ENCODE peak calls at places on chromosomes 6 and 20, in four cellular contexts. V is PC-3, S is K562, O is upper lobe of right lung. L is an unnamed sample.

GRCh38 chr6:14046476-14047068 is 71.0 kb upstream of the CD83 start:
- DNase-seq in V (peak), S (peak), O (no peak), L (peak)

GRCh38 chr20:45450097-45450818 is 19.3 kb upstream of the WFDC2 start:
- DNase-seq in V (peak), S (peak), O (no peak), L (peak)

GRCh38 chr6:117491916-117492315 is 9.4 kb downstream of the DCBLD1 start:
- DNase-seq in V (peak), S (no peak), O (no peak), L (no peak)

GRCh38 chr20:21571841-21572690 is 58.2 kb upstream of the NKX2-2 start:
- DNase-seq in V (peak), S (peak), O (no peak), L (no peak)

GRCh38 chr6:38436726-38437465 is 202.8 kb downstream of the BTBD9 start:
- DNase-seq in V (peak), S (no peak), O (no peak), L (peak)

GRCh38 chr20:43508106-43508505 is 609 bp downstream of the L3MBTL1 start:
- DNase-seq in V (peak), S (peak), O (no peak), L (no peak)

GRCh38 chr6:2871102-2871501 is 29.4 kb upstream of the SERPINB1 start:
- DNase-seq in V (no peak), S (no peak), O (no peak), L (no peak)

GRCh38 chr6:150720774-150721233 is 121.1 kb downstream of the PLEKHG1 start:
- DNase-seq in V (peak), S (no peak), O (no peak), L (peak)

GRCh38 chr6:168686831-168687730 is 246.1 kb downstream of the SMOC2 start:
- DNase-seq in V (no peak), S (no peak), O (no peak), L (no peak)

GRCh38 chr20:17500826-17501225 is 30.4 kb downstream of the BFSP1 start:
- DNase-seq in V (no peak), S (no peak), O (no peak), L (no peak)

GRCh38 chr6:28117386-28118050 is 6.9 kb upstream of the ZSCAN16 start:
- DNase-seq in V (peak), S (no peak), O (no peak), L (no peak)
- TF ChIP-seq CTCF in V (peak), S (peak), O (no peak), L (no peak)

GRCh38 chr20:57897156-57897874 is 187.5 kb upstream of the PMEPA1 start:
- DNase-seq in V (no peak), S (no peak), O (no peak), L (no peak)
- H3K4me3 ChIP-seq in V (no peak), S (no peak), O (no peak), L (no peak)

DNA sequence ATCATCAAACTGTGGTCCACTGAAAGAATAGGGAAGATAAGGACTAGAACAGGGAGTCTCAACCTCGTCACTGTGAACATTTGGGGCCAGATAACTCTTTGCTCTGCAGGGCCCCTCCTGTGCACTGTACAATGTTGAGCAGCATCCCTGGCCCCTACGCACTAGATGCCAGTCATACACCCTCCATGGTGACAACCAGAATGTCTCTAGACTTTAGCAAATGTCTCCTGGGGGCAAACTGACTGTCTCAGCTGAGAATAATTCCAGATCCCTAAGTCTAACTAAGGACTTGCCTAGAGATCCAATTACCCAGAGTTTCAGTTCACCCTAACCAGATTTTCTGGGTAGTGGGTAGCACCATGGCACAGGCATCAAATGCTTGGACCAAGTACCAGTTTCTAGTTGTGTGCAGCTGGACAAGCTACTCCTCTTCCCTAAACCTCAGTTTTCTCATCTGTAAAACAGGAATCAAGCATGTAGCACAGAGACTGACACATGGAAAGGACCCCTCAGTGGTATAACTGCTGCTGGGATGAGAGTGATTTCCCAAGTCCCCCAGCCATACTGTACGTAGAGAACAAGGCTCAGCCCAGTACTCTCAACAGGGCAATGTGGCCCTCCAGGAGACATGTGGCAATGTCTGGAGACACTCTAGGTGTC is 87.0 kb upstream of the NFATC2 start:
- DNase-seq in V (no peak), S (no peak), O (no peak), L (no peak)
- H3K27ac ChIP-seq in V (peak), S (no peak), O (no peak), L (peak)

GRCh38 chr6:106084106-106084963 is 1.8 kb upstream of the PRDM1 start:
- DNase-seq in V (peak), S (peak), O (no peak), L (peak)
- TF ChIP-seq CTCF in V (peak), S (peak), O (peak), L (peak)

GRCh38 chr6:106519460-106520394 is 109.6 kb downstream of the RTN4IP1 start:
- DNase-seq in V (peak), S (peak), O (peak), L (peak)
- H3K4me3 ChIP-seq in V (peak), S (no peak), O (no peak), L (peak)

DNA sequence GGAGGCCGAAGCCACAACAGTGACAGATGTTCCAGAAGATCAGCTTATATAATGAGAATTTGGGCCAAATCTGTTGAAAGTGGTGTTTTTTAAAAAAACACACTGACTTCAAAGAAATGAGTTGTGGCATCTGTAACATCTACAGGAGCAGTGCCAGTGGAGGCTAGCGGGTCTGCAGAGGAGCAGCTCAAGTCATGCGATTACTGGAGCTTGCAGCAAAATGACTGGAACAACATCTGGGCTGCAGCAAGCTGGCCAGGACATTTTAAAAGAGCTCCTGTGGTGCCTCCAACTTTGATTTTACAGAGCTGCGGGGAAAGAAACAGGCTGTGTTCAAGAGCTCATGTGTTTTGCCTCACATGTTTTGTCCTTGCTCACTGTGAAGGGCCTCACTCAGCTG is 57.2 kb downstream of the TBX18 start:
- DNase-seq in V (no peak), S (no peak), O (no peak), L (no peak)
- H3K27ac ChIP-seq in V (no peak), S (no peak), O (no peak), L (no peak)

GRCh38 chr6:52843600-52843999 is 3.0 kb upstream of the GSTA5 start:
- DNase-seq in V (no peak), S (no peak), O (no peak), L (no peak)

GRCh38 chr6:52840763-52841585 is at the start of gene GSTA5:
- DNase-seq in V (peak), S (no peak), O (no peak), L (no peak)

GRCh38 chr6:52849137-52849536 is 8.5 kb upstream of the GSTA5 start:
- DNase-seq in V (no peak), S (no peak), O (no peak), L (no peak)

GRCh38 chr6:52846002-52846401 is 5.4 kb upstream of the GSTA5 start:
- DNase-seq in V (no peak), S (no peak), O (no peak), L (no peak)
- TF ChIP-seq CTCF in V (no peak), S (no peak), O (no peak), L (no peak)

GRCh38 chr20:35453647-35454046 is 1.8 kb upstream of the CEP250 start:
- DNase-seq in V (no peak), S (no peak), O (no peak), L (no peak)
- H3K4me3 ChIP-seq in V (peak), S (peak), O (no peak), L (no peak)

GRCh38 chr6:53566755-53567154 is 21.9 kb upstream of the GCLC start:
- DNase-seq in V (no peak), S (no peak), O (no peak), L (no peak)
- H3K27ac ChIP-seq in V (no peak), S (no peak), O (no peak), L (no peak)

GRCh38 chr6:68876792-68877493 is 241.9 kb downstream of the ADGRB3 start:
- DNase-seq in V (peak), S (no peak), O (no peak), L (no peak)
- TF ChIP-seq CTCF in V (peak), S (no peak), O (peak), L (no peak)